ENCODE peak calls at places on chromosome 1, in four cellular contexts. C is CD8-positive, alpha-beta T cell; U is right atrium auricular region; I is naive thymus-derived CD4-positive, alpha-beta T cell. M is an unnamed sample.

GRCh38 chr1:185213086-185213485 is 56.1 kb downstream of the SWT1 start:
- DNase-seq in I (no peak), C (no peak), U (no peak), M (no peak)

GRCh38 chr1:181073638-181074037 is 14.9 kb upstream of the IER5 start:
- DNase-seq in U (no peak), C (no peak), I (no peak), M (no peak)

GRCh38 chr1:68230901-68231626 is 1.3 kb downstream of the WLS start:
- DNase-seq in I (no peak), U (no peak), C (no peak), M (peak; percentile 30)

GRCh38 chr1:68198752-68199151 is 33.6 kb downstream of the WLS start:
- DNase-seq in I (no peak), U (no peak), C (no peak), M (no peak)

GRCh38 chr1:63366915-63367217 is 561 bp upstream of the ALG6 start:
- DNase-seq in U (no peak), I (no peak), C (no peak), M (no peak)

GRCh38 chr1:171313319-171313834 is 606 bp upstream of the FMO4 start:
- DNase-seq in U (no peak), I (no peak), C (no peak), M (no peak)

GRCh38 chr1:193457676-193458075 is 271.3 kb upstream of the B3GALT2 start:
- DNase-seq in U (no peak), C (no peak), I (no peak), M (no peak)

GRCh38 chr1:89622895-89623294 is 10.0 kb upstream of the LRRC8C start:
- DNase-seq in I (no peak), C (no peak), U (no peak), M (no peak)

GRCh38 chr1:108670131-108670773 is 9.4 kb upstream of the HENMT1 start:
- DNase-seq in C (no peak), I (no peak), U (no peak), M (no peak)

GRCh38 chr1:219352961-219353651 is 179.4 kb downstream of the LYPLAL1 start:
- DNase-seq in C (no peak), I (no peak), U (no peak), M (no peak)

GRCh38 chr1:188237573-188238353 is 1409.0 kb downstream of the PLA2G4A start:
- DNase-seq in I (no peak), C (no peak), U (no peak), M (no peak)

GRCh38 chr1:145849356-145850165 is 4.1 kb downstream of the NUDT17 start:
- DNase-seq in I (no peak), U (no peak), C (no peak), M (no peak)

GRCh38 chr1:230145505-230145899 is 78.5 kb downstream of the GALNT2 start:
- DNase-seq in C (no peak), I (no peak), U (no peak), M (no peak)

GRCh38 chr1:220976390-220976789 is 97.1 kb downstream of the HLX start:
- DNase-seq in U (no peak), I (no peak), C (no peak), M (no peak)

GRCh38 chr1:79197421-79197820 is 190.9 kb upstream of the ADGRL4 start:
- DNase-seq in I (no peak), U (no peak), C (no peak), M (no peak)

GRCh38 chr1:27106561-27107323 is 48.2 kb downstream of the SLC9A1 start:
- DNase-seq in U (no peak), C (no peak), I (no peak), M (no peak)

GRCh38 chr1:239268007-239268406 is 118.4 kb upstream of the CHRM3 start:
- DNase-seq in U (no peak), C (no peak), I (no peak), M (no peak)

GRCh38 chr1:57576750-57577149 is 152.9 kb upstream of the DAB1 start:
- DNase-seq in U (no peak), I (no peak), C (no peak), M (no peak)

GRCh38 chr1:116855220-116855619 is 54.5 kb upstream of the PTGFRN start:
- DNase-seq in U (peak; percentile 72), I (no peak), C (no peak), M (peak; percentile 51)

GRCh38 chr1:147072371-147073061 is 99.8 kb downstream of the PRKAB2 start:
- DNase-seq in C (no peak), I (no peak), U (no peak), M (no peak)

GRCh38 chr1:3983181-3983580 is 83.1 kb upstream of the C1orf174 start:
- DNase-seq in I (no peak), U (no peak), C (no peak), M (no peak)

GRCh38 chr1:61329556-61329955 is 247.2 kb downstream of the NFIA start:
- DNase-seq in C (no peak), I (no peak), U (no peak), M (no peak)

GRCh38 chr1:18542351-18542750 is 61.6 kb downstream of the KLHDC7A start:
- DNase-seq in U (no peak), C (no peak), I (no peak), M (no peak)

GRCh38 chr1:84930329-84930728 is 37.3 kb upstream of the LPAR3 start:
- DNase-seq in C (no peak), I (no peak), U (no peak), M (no peak)

GRCh38 chr1:39933956-39934941 is 20.7 kb upstream of the MFSD2A start:
- DNase-seq in U (peak; percentile 90), C (no peak), I (no peak), M (peak; percentile 49)

GRCh38 chr1:110148961-110149360 is 1.3 kb upstream of the SLC6A17 start:
- DNase-seq in U (no peak), C (no peak), I (no peak), M (no peak)

GRCh38 chr1:38005195-38006007 is at the start of gene FHL3:
- DNase-seq in U (peak; percentile 58), C (no peak), I (peak; percentile 17), M (peak; percentile 50)

GRCh38 chr1:66182551-66183178 is 351.3 kb upstream of the SGIP1 start:
- DNase-seq in C (no peak), I (peak; percentile 15), U (no peak), M (no peak)

GRCh38 chr1:20215716-20216115 is 29.4 kb upstream of the PLA2G2C start:
- DNase-seq in C (no peak), U (no peak), I (no peak), M (no peak)

GRCh38 chr1:145956361-145956760 is 1.5 kb downstream of the LIX1L start:
- DNase-seq in I (no peak), C (no peak), U (no peak), M (no peak)

GRCh38 chr1:31374511-31375196 is 1.8 kb upstream of the FABP3 start:
- DNase-seq in I (no peak), U (no peak), C (no peak), M (peak; percentile 78)

GRCh38 chr1:153608742-153609584 is 4.0 kb downstream of the S100A16 start:
- DNase-seq in I (no peak), U (peak; percentile 91), C (no peak), M (peak; percentile 93)

GRCh38 chr1:22105611-22106207 is 37.2 kb downstream of the WNT4 start:
- DNase-seq in U (no peak), I (peak; percentile 51), C (no peak), M (peak; percentile 46)

GRCh38 chr1:21240706-21241105 is 49.6 kb downstream of the ECE1 start:
- DNase-seq in I (no peak), U (no peak), C (no peak), M (no peak)

GRCh38 chr1:27400035-27400962 is 7.9 kb downstream of the GPR3 start:
- DNase-seq in U (no peak), I (no peak), C (no peak), M (no peak)

DNA sequence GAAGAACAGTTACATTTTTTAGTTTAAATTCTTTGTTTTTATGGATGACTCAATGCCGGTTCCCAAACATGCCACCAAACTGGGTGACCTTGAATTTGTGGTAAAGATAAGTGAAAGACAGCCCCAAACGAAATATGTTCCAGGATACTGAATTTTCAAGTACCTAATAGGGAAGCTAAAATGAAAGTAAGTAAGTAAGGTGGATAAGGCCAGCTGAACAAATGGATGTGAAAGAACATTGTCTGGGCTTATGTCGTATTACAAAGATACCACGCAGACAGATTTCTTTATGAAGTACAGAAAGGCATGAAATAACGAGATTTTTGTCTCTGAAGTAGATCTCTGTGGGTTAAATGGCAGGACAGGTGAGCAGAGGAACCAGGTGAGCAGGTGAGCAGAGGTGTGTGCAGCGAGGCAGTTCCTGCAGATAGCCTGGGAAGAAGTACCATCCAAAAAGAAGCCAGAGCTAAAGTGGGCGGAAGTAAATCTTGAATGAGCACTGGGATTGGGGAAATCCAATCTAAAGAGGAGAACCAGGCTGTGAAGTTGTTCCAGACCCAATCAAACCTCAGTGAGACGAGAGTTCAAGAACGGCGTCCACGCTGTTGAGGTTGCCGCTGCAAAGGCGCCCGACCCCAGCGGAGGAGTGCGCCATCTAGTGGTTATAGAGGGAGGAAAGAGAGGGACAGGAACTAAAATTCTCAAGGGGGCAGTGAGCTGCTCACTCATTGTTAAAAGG is 19.6 kb downstream of the TLR5 start:
- DNase-seq in C (peak; percentile 50), U (peak; percentile 79), I (peak; percentile 83), M (peak; percentile 84)
- H3K4me3 ChIP-seq in C (peak overlapping the region; percentile 29), U (no peak overlapping the region), I (peak overlapping the region; percentile 39), M (no peak overlapping the region)

GRCh38 chr1:231923461-231924132 is 297.0 kb downstream of the DISC1 start:
- DNase-seq in C (no peak), U (no peak), I (no peak), M (no peak)
- H3K4me1 ChIP-seq in C (peaks cover 20% of the 10 kb centered on the region), U (no peaks in the 10 kb centered on the region), I (peaks cover 17% of the 10 kb centered on the region), M (peaks cover 16% of the 10 kb centered on the region)

GRCh38 chr1:209655412-209655811 is 3.2 kb upstream of the LAMB3 start:
- DNase-seq in I (no peak), U (no peak), C (no peak), M (no peak)
- H3K27me3 ChIP-seq in I (no peaks in the 10 kb centered on the region), U (no peaks in the 10 kb centered on the region), C (no peaks in the 10 kb centered on the region), M (no peaks in the 10 kb centered on the region)

GRCh38 chr1:87131809-87132663 is 196.6 kb upstream of the LMO4 start:
- DNase-seq in C (peak; percentile 43), U (peak; percentile 82), I (peak; percentile 77), M (peak; percentile 88)

GRCh38 chr1:87127581-87127980 is 201.1 kb upstream of the LMO4 start:
- DNase-seq in C (no peak), U (no peak), I (no peak), M (no peak)

GRCh38 chr1:87130437-87130836 is 198.2 kb upstream of the LMO4 start:
- DNase-seq in U (no peak), C (no peak), I (no peak), M (no peak)

GRCh38 chr1:87129038-87129437 is 199.6 kb upstream of the LMO4 start:
- DNase-seq in I (no peak), C (no peak), U (no peak), M (no peak)

DNA sequence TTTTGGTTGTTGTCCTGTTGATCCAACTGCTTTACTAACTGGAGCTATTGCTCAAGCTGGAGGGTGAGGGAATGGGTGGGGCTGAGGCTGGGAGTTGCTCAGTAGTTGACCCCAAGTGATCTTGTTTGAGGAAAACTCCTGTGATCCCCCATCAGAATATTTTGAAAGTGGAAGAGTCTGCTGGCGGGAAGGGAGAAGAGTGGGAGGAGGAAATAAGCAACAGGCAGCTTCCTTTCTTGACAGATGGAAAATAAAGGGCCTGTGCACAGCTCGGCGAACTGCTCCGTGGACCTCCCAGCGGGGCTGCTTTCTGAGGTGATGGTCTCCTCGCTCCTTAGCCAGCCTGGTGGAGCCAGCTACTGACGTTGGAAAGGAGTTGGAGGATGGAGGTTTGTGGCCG is 199.1 kb upstream of the LMO4 start:
- DNase-seq in I (no peak), U (peak; percentile 75), C (no peak), M (no peak)
- H3K4me3 ChIP-seq in I (no peak overlapping the region), U (peak overlapping the region; percentile 17), C (no peak overlapping the region), M (no peak overlapping the region)

M was measured in testis.